ENCODE peak calls at places on chromosomes 5 and 9, in ten cellular contexts. Z is activated effector memory CD4-positive, alpha-beta T cell treated with anti-CD3 and anti-CD28 coated beads, Interleukin-2, amount 50 U/mL, for 16 hours; K is effector memory CD8-positive, alpha-beta T cell; W is left ventricle myocardium inferior; B is lower lobe of right lung; E is CD8-positive, alpha-beta T cell; S is NCI-H774; F is nephron progenitor cell; Y is EL; R is G401. J is an unnamed sample.

GRCh38 chr5:159663986-159664385 is 252.3 kb upstream of the ADRA1B start:
- DNase-seq in Z (no peak), K (no peak), W (no peak), B (no peak), E (no peak), S (no peak), F (no peak), Y (no peak), R (no peak), J (no peak)

GRCh38 chr9:89631381-89631780 is 26.6 kb downstream of the GADD45G start:
- DNase-seq in Z (no peak), K (no peak), W (no peak), B (no peak), E (no peak), S (no peak), F (no peak), Y (no peak), R (peak; percentile 16), J (no peak)

GRCh38 chr5:133734916-133735315 is 122.6 kb upstream of the FSTL4 start:
- DNase-seq in Z (no peak), K (no peak), W (no peak), B (no peak), E (no peak), S (no peak), F (no peak), Y (no peak), R (no peak), J (no peak)

GRCh38 chr9:94042516-94042915 is 41.7 kb upstream of the PTPDC1 start:
- DNase-seq in Z (no peak), K (no peak), W (no peak), B (no peak), E (no peak), S (no peak), F (no peak), Y (no peak), R (no peak), J (no peak)

GRCh38 chr5:124451721-124452383 is 294.6 kb downstream of the ZNF608 start:
- DNase-seq in Z (no peak), K (no peak), W (no peak), B (no peak), E (no peak), S (no peak), F (no peak), Y (no peak), R (no peak), J (no peak)

GRCh38 chr9:119902611-119903010 is 533.4 kb upstream of the BRINP1 start:
- DNase-seq in Z (no peak), K (no peak), W (no peak), B (no peak), E (no peak), S (no peak), F (no peak), Y (no peak), R (no peak), J (no peak)

GRCh38 chr5:37005252-37005651 is 128.7 kb downstream of the NIPBL start:
- DNase-seq in Z (no peak), K (no peak), W (no peak), B (no peak), E (no peak), S (no peak), F (no peak), Y (peak; percentile 67), R (no peak), J (no peak)

GRCh38 chr5:44387911-44388310 is 1.3 kb downstream of the FGF10 start:
- DNase-seq in Z (no peak), K (no peak), W (no peak), B (no peak), E (no peak), S (no peak), F (peak; percentile 60), Y (no peak), R (no peak), J (no peak)

GRCh38 chr9:107739601-107740082 is 250.1 kb upstream of the KLF4 start:
- DNase-seq in Z (no peak), K (no peak), W (peak; percentile 79), B (peak; percentile 56), E (no peak), S (no peak), F (peak; percentile 14), Y (peak; percentile 82), R (peak; percentile 56), J (no peak)

GRCh38 chr9:124452841-124453585 is 2.8 kb downstream of the ADGRD2 start:
- DNase-seq in Z (no peak), K (no peak), W (no peak), B (no peak), E (no peak), S (no peak), F (no peak), Y (no peak), R (no peak), J (peak; percentile 44)

GRCh38 chr5:958701-959571 is 49.7 kb upstream of the NKD2 start:
- DNase-seq in Z (peak; percentile 51), K (no peak), W (no peak), B (peak; percentile 66), E (no peak), S (peak; percentile 85), F (no peak), Y (peak; percentile 57), R (no peak), J (peak; percentile 58)

GRCh38 chr5:146565764-146566163 is 49.8 kb upstream of the GPR151 start:
- DNase-seq in Z (peak; percentile 63), K (peak; percentile 45), W (no peak), B (no peak), E (peak; percentile 38), S (peak; percentile 73), F (peak; percentile 57), Y (peak; percentile 80), R (peak; percentile 53), J (peak; percentile 67)

GRCh38 chr9:617441-618085 is 223.9 kb upstream of the DMRT1 start:
- DNase-seq in Z (no peak), K (no peak), W (no peak), B (no peak), E (no peak), S (no peak), F (no peak), Y (no peak), R (no peak), J (no peak)

GRCh38 chr9:33415152-33416038 is 13.0 kb upstream of the AQP7 start:
- DNase-seq in Z (peak; percentile 95), K (peak; percentile 92), W (peak; percentile 71), B (peak; percentile 96), E (peak; percentile 94), S (peak; percentile 77), F (peak; percentile 80), Y (peak; percentile 46), R (peak; percentile 48), J (peak; percentile 75)

GRCh38 chr5:64341340-64341739 is 164.5 kb upstream of the RGS7BP start:
- DNase-seq in Z (no peak), K (no peak), W (no peak), B (no peak), E (no peak), S (no peak), F (no peak), Y (no peak), R (no peak), J (no peak)

GRCh38 chr9:99732715-99733114 is 89.0 kb upstream of the NR4A3 start:
- DNase-seq in Z (no peak), K (no peak), W (no peak), B (no peak), E (no peak), S (no peak), F (no peak), Y (no peak), R (no peak), J (no peak)

GRCh38 chr9:129669141-129669718 is 3.8 kb downstream of the PRRX2 start:
- DNase-seq in Z (no peak), K (no peak), W (no peak), B (no peak), E (no peak), S (no peak), F (no peak), Y (peak; percentile 81), R (no peak), J (no peak)

GRCh38 chr9:108933231-108933630 is 693 bp downstream of the ELP1 start:
- DNase-seq in Z (no peak), K (no peak), W (no peak), B (no peak), E (no peak), S (no peak), F (no peak), Y (no peak), R (peak; percentile 39), J (no peak)

GRCh38 chr5:14142856-14143508 is at the start of gene TRIO:
- DNase-seq in Z (peak; percentile 89), K (peak; percentile 59), W (peak; percentile 90), B (peak; percentile 90), E (peak; percentile 79), S (peak; percentile 89), F (peak; percentile 97), Y (peak; percentile 96), R (peak; percentile 93), J (peak; percentile 84)

GRCh38 chr5:106843812-106844416 is 826.8 kb downstream of the EFNA5 start:
- DNase-seq in Z (no peak), K (no peak), W (no peak), B (no peak), E (no peak), S (no peak), F (no peak), Y (no peak), R (no peak), J (no peak)

GRCh38 chr5:145681686-145682085 is 153.5 kb downstream of the PRELID2 start:
- DNase-seq in Z (no peak), K (no peak), W (no peak), B (no peak), E (no peak), S (peak; percentile 51), F (peak; percentile 36), Y (peak; percentile 77), R (peak; percentile 25), J (no peak)

GRCh38 chr9:103755441-103755840 is 338.7 kb upstream of the SMC2 start:
- DNase-seq in Z (no peak), K (no peak), W (no peak), B (no peak), E (no peak), S (no peak), F (no peak), Y (no peak), R (no peak), J (no peak)

GRCh38 chr5:75337366-75338021 is 474 bp downstream of the HMGCR start:
- DNase-seq in Z (peak; percentile 78), K (peak; percentile 7), W (no peak), B (no peak), E (peak; percentile 32), S (no peak), F (no peak), Y (peak; percentile 27), R (peak; percentile 37), J (peak; percentile 64)

GRCh38 chr5:8864053-8864452 is 681.8 kb downstream of the SEMA5A start:
- DNase-seq in Z (no peak), K (no peak), W (no peak), B (no peak), E (no peak), S (no peak), F (no peak), Y (peak; percentile 51), R (no peak), J (no peak)

GRCh38 chr5:81789033-81789432 is 38.1 kb upstream of the SSBP2 start:
- DNase-seq in Z (no peak), K (no peak), W (no peak), B (no peak), E (no peak), S (no peak), F (no peak), Y (peak; percentile 44), R (no peak), J (no peak)

GRCh38 chr5:92769986-92770385 is 811.0 kb downstream of the NR2F1-AS1 start:
- DNase-seq in Z (no peak), K (no peak), W (no peak), B (no peak), E (no peak), S (no peak), F (no peak), Y (peak; percentile 11), R (peak; percentile 50), J (no peak)

GRCh38 chr5:33423018-33423630 is 17.6 kb upstream of the TARS1 start:
- DNase-seq in Z (no peak), K (no peak), W (no peak), B (no peak), E (no peak), S (no peak), F (no peak), Y (peak; percentile 52), R (no peak), J (no peak)

GRCh38 chr5:54743997-54744788 is 226.6 kb downstream of the SNX18 start:
- DNase-seq in Z (peak; percentile 80), K (peak; percentile 47), W (no peak), B (peak; percentile 54), E (peak; percentile 57), S (no peak), F (no peak), Y (peak; percentile 94), R (no peak), J (peak; percentile 74)